ENCODE peak calls at places on chromosomes 11 and 22, in seven cellular contexts. Q, X, E, O, Y, C and I are unnamed samples.

GRCh38 chr11:8699903-8700302 is 17.3 kb downstream of the RPL27A start:
- DNase-seq in O (no peak), Q (no peak), E (no peak), Y (no peak), C (no peak), X (no peak), I (peak; percentile 50)

GRCh38 chr11:726278-726915 is 20.4 kb downstream of the EPS8L2 start:
- DNase-seq in C (peak; percentile 24), O (peak; percentile 50), Y (no peak), Q (peak; percentile 76), X (no peak), E (no peak), I (peak; percentile 26)

GRCh38 chr11:80182906-80183305 is 742.1 kb upstream of the TENM4 start:
- DNase-seq in Y (no peak), E (no peak), C (no peak), Q (no peak), X (no peak), O (no peak), I (no peak)

GRCh38 chr11:91305402-91305801 is 919.2 kb upstream of the FAT3 start:
- DNase-seq in E (no peak), Y (no peak), Q (no peak), X (no peak), O (no peak), C (no peak), I (no peak)

GRCh38 chr11:134559617-134559992 is 147.6 kb upstream of the B3GAT1 start:
- DNase-seq in Y (no peak), E (no peak), Q (peak; percentile 30), X (no peak), O (no peak), C (no peak), I (peak; percentile 20)

GRCh38 chr22:48239461-48240164 is 1477.2 kb downstream of the TBC1D22A start:
- DNase-seq in O (no peak), Y (no peak), X (no peak), C (no peak), Q (no peak), E (no peak), I (no peak)

GRCh38 chr11:69396051-69396947 is 85.2 kb upstream of the LINC01488 start:
- DNase-seq in E (no peak), Q (no peak), X (no peak), C (no peak), O (no peak), Y (no peak), I (no peak)

GRCh38 chr22:28600546-28601143 is 79.0 kb downstream of the TTC28 start:
- DNase-seq in E (peak; percentile 22), X (peak; percentile 36), O (peak; percentile 20), Q (no peak), Y (no peak), C (peak; percentile 30), I (peak; percentile 77)

GRCh38 chr11:47189100-47189834 is 3.0 kb upstream of the PACSIN3 start:
- DNase-seq in Q (no peak), Y (no peak), O (no peak), E (no peak), X (no peak), C (no peak), I (no peak)

GRCh38 chr11:85076535-85077330 is 550.4 kb downstream of the DLG2 start:
- DNase-seq in Q (no peak), X (no peak), C (peak; percentile 68), O (no peak), E (no peak), Y (no peak), I (peak; percentile 19)

GRCh38 chr11:58513747-58514367 is 6.0 kb upstream of the OR5B21 start:
- DNase-seq in O (no peak), X (peak; percentile 54), C (no peak), E (peak; percentile 58), Y (no peak), Q (no peak), I (peak; percentile 69)

GRCh38 chr11:17553249-17553546 is 6.1 kb downstream of the OTOG start:
- DNase-seq in Y (no peak), O (no peak), C (no peak), Q (no peak), X (no peak), E (no peak), I (no peak)

GRCh38 chr11:46121724-46122477 is 647 bp upstream of the PHF21A start:
- DNase-seq in E (peak; percentile 77), C (peak; percentile 86), X (peak; percentile 54), Y (peak; percentile 79), O (peak; percentile 68), Q (peak; percentile 83), I (peak; percentile 70)

GRCh38 chr11:61505106-61505505 is 3.4 kb upstream of the LRRC10B start:
- DNase-seq in C (no peak), X (no peak), Y (no peak), Q (no peak), E (no peak), O (no peak), I (no peak)

GRCh38 chr11:79152511-79152910 is 288.3 kb downstream of the TENM4 start:
- DNase-seq in Y (no peak), O (no peak), C (no peak), X (no peak), Q (no peak), E (no peak), I (no peak)

GRCh38 chr22:36954251-36955014 is 41.0 kb downstream of the CSF2RB start:
- DNase-seq in X (no peak), E (no peak), O (peak; percentile 13), C (no peak), Q (no peak), Y (no peak), I (no peak)

GRCh38 chr11:12411806-12412727 is 34.7 kb downstream of the PARVA start:
- DNase-seq in E (peak; percentile 86), Q (no peak), X (peak; percentile 78), Y (no peak), O (peak; percentile 12), C (peak; percentile 76), I (peak; percentile 64)

GRCh38 chr22:38239101-38239761 is 33.6 kb downstream of the TMEM184B start:
- DNase-seq in C (peak; percentile 23), Y (no peak), Q (no peak), O (no peak), X (no peak), E (peak; percentile 84), I (no peak)

GRCh38 chr11:59053387-59053786 is 32.7 kb upstream of the GLYATL1B start:
- DNase-seq in C (peak; percentile 3), X (peak; percentile 7), Y (no peak), O (peak; percentile 82), E (peak; percentile 38), Q (peak; percentile 81), I (peak; percentile 67)

GRCh38 chr11:75777461-75778110 is 9.0 kb downstream of the DGAT2 start:
- DNase-seq in O (no peak), C (no peak), X (no peak), Q (peak; percentile 48), E (no peak), Y (no peak), I (peak; percentile 32)

GRCh38 chr11:65425105-65425970 is 2.7 kb downstream of the NEAT1 start:
- DNase-seq in C (no peak), O (peak; percentile 84), E (no peak), Y (no peak), Q (peak; percentile 93), X (no peak), I (peak; percentile 84)

GRCh38 chr11:43988040-43988793 is 45.8 kb downstream of the C11orf96 start:
- DNase-seq in X (no peak), E (no peak), O (no peak), C (no peak), Q (no peak), Y (no peak), I (no peak)

GRCh38 chr11:73978576-73979086 is 4.0 kb downstream of the UCP2 start:
- DNase-seq in Q (no peak), C (no peak), X (no peak), O (no peak), E (no peak), Y (no peak), I (no peak)